ENCODE peak calls at places on chromosomes 2 and 18, in four cellular contexts. W is AG08396; L is heart right ventricle; Y is activated T-helper 9 cell treated with anti-CD3 and anti-CD28 coated beads, Interleukin-2, amount 50 U/mL, for 16 hours. J is an unnamed sample.
A peak's percentile ranks its signal among the peaks of the same experiment; 100 is the strongest.

GRCh38 chr2:28252308-28252707 is 140.3 kb upstream of the FOSL2 start:
- DNase-seq in W (no peak), L (no peak), Y (no peak), J (no peak)

GRCh38 chr18:36704656-36705055 is 124.1 kb downstream of the TPGS2 start:
- DNase-seq in W (no peak), Y (no peak), L (no peak), J (no peak)

GRCh38 chr2:165634282-165634681 is 159.8 kb downstream of the GALNT3 start:
- DNase-seq in L (no peak), Y (no peak), W (no peak), J (no peak)

GRCh38 chr18:32618501-32618985 is 147.9 kb upstream of the GAREM1 start:
- DNase-seq in Y (no peak), L (no peak), W (no peak), J (no peak)

GRCh38 chr2:189022492-189022891 is 48.3 kb downstream of the COL3A1 start:
- DNase-seq in W (peak; percentile 14), L (no peak), Y (no peak), J (peak; percentile 44)

GRCh38 chr18:57970356-57971095 is 73.5 kb upstream of the NEDD4L start:
- DNase-seq in W (no peak), L (no peak), Y (no peak), J (no peak)

GRCh38 chr2:10493636-10494281 is 45.6 kb upstream of the ODC1 start:
- DNase-seq in L (no peak), Y (peak; percentile 73), W (peak; percentile 57), J (no peak)

GRCh38 chr2:223066721-223067120 is 14.7 kb downstream of the KCNE4 start:
- DNase-seq in W (no peak), Y (no peak), L (no peak), J (no peak)

J was measured in AG08395.